ENCODE peak calls at places on chromosomes 16 and 17, in six cellular contexts. Q, W, J, Z, Y and D are unnamed samples.

GRCh38 chr16:4908854-4909401 is 28.0 kb downstream of the PPL start:
- DNase-seq in Q (no peak), Z (no peak), Y (no peak), W (no peak), J (no peak), D (no peak)

GRCh38 chr17:1773755-1774181 is 11.9 kb downstream of the SERPINF1 start:
- DNase-seq in Q (no peak), Z (no peak), Y (no peak), J (no peak), W (no peak), D (no peak)

GRCh38 chr16:66447491-66447890 is 20.4 kb downstream of the BEAN1 start:
- DNase-seq in Y (no peak), Q (no peak), Z (no peak), W (no peak), J (no peak), D (no peak)

GRCh38 chr16:74999208-74999682 is 421 bp downstream of the ZNRF1 start:
- DNase-seq in Y (peak; percentile 36), W (peak; percentile 66), J (no peak), Z (no peak), Q (no peak), D (no peak)

GRCh38 chr16:2429037-2429770 is at the start of gene CCNF:
- DNase-seq in Z (peak; percentile 100), Y (peak; percentile 98), J (peak; percentile 84), Q (peak; percentile 97), W (peak; percentile 97), D (peak; percentile 99)

GRCh38 chr16:85144026-85144915 is 32.0 kb upstream of the CIBAR2 start:
- DNase-seq in J (no peak), W (no peak), Q (no peak), Z (no peak), Y (no peak), D (no peak)

GRCh38 chr16:57791156-57791902 is 11.0 kb downstream of the KIFC3 start:
- DNase-seq in Q (no peak), Y (no peak), W (no peak), Z (no peak), J (no peak), D (no peak)

GRCh38 chr16:3640632-3641501 is 13.6 kb upstream of the DNASE1 start:
- DNase-seq in Z (no peak), J (no peak), Y (no peak), W (no peak), Q (no peak), D (no peak)

GRCh38 chr16:67087803-67088202 is 21.9 kb upstream of the PHAF1 start:
- DNase-seq in Z (peak; percentile 46), W (no peak), Y (no peak), J (no peak), Q (no peak), D (no peak)

GRCh38 chr17:64778367-64779290 is 116.5 kb upstream of the SMURF2 start:
- DNase-seq in Q (peak; percentile 27), Y (peak; percentile 69), J (no peak), W (peak; percentile 47), Z (no peak), D (peak; percentile 64)

GRCh38 chr17:13484020-13484419 is 117.7 kb downstream of the HS3ST3A1 start:
- DNase-seq in Y (no peak), Q (no peak), W (peak; percentile 75), Z (no peak), J (no peak), D (no peak)

GRCh38 chr17:47289302-47289701 is 34.5 kb upstream of the EFCAB13 start:
- DNase-seq in Q (no peak), Y (no peak), J (no peak), W (no peak), Z (no peak), D (no peak)

GRCh38 chr16:74874912-74875311 is 100.3 kb upstream of the FA2H start:
- DNase-seq in Q (no peak), J (no peak), W (no peak), Z (no peak), Y (no peak), D (no peak)

GRCh38 chr16:83771306-83771942 is 36.4 kb upstream of the HSBP1 start:
- DNase-seq in Z (no peak), Y (no peak), W (no peak), J (no peak), Q (no peak), D (no peak)

GRCh38 chr17:28315846-28316705 is 2.9 kb upstream of the TMEM97 start:
- DNase-seq in Z (no peak), Y (no peak), J (no peak), Q (no peak), W (no peak), D (no peak)

GRCh38 chr16:72932050-72932449 is 115.9 kb downstream of the ZFHX3 start:
- DNase-seq in Z (no peak), W (no peak), Y (no peak), Q (no peak), J (no peak), D (no peak)

GRCh38 chr16:54342966-54343365 is 56.4 kb upstream of the IRX3 start:
- DNase-seq in W (peak; percentile 53), Y (no peak), Q (no peak), Z (no peak), J (no peak), D (no peak)

GRCh38 chr16:81467072-81467471 is 22.5 kb downstream of the CMIP start:
- DNase-seq in Y (no peak), Q (no peak), Z (no peak), W (no peak), J (no peak), D (no peak)
- H3K79me2 ChIP-seq in Y (peaks cover 100% of the 10 kb centered on the region), Q (peaks cover 87% of the 10 kb centered on the region), Z (peaks cover 50% of the 10 kb centered on the region), W (peaks cover 99% of the 10 kb centered on the region), J (peaks cover 100% of the 10 kb centered on the region), D (peaks cover 97% of the 10 kb centered on the region)

DNA sequence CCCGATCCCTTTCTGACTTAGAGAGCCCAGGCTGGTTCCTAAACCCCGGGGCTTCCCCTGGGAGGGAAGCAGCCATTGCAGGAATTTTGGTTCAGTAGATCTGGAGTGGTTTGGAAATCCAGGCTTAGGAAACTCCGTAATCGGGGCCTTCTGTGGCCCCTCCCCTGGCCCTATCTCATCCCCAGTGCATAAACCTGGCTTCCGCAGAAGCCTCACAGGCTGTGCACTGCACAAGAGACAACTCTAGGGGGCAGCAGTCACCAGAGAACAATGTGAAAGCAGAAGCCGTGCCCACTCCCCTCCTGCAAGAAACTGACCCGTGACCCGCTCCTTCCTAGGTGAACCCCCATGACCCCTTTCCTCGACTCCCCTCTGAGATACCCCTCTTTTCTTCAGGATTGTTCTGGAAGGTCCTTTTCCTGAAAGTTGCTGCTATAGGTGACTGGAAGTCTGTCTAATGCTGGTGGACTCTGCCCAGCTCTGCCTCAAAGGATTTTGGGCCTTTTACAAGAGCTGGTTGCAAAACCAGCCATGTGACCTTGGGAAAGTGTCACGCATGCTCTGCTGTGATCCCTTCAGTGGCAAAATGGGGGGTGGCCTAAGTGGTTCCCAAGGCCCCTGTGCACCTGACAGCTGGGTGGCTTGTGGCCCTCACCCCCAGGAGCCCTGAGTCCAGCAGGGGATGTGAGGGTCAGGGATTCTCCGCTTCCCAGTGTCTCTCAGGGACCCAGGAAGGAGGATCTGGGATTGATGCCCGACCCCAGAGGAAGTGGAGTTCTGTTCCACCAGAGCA is 14.4 kb downstream of the GUCY2D start:
- DNase-seq in Q (peak; percentile 50), J (no peak), Z (peak; percentile 82), Y (peak; percentile 92), W (peak; percentile 50), D (peak; percentile 80)
- TF ChIP-seq EZH2phosphoT487 in Q (no peak), J (no peak), Z (no peak), Y (no peak), W (no peak), D (no peak)

GRCh38 chr16:87822571-87822970 is 46.7 kb downstream of the SLC7A5 start:
- DNase-seq in Q (no peak), Y (peak; percentile 60), Z (no peak), W (no peak), J (no peak), D (peak; percentile 88)
- H3K4me2 ChIP-seq in Q (no peak overlapping the region), Y (peak overlapping the region; percentile 57), Z (no peak overlapping the region), W (no peak overlapping the region), J (no peak overlapping the region), D (peak overlapping the region; percentile 64)

GRCh38 chr16:86507173-86508027 is 2.9 kb upstream of the FOXF1 start:
- DNase-seq in Z (no peak), W (no peak), J (no peak), Y (no peak), Q (no peak), D (no peak)
- H3K79me2 ChIP-seq in Z (no peaks in the 10 kb centered on the region), W (peaks cover 10% of the 10 kb centered on the region), J (no peaks in the 10 kb centered on the region), Y (no peaks in the 10 kb centered on the region), Q (no peaks in the 10 kb centered on the region), D (no peaks in the 10 kb centered on the region)